ENCODE peak calls at places on chromosomes 3 and 15, in five cellular contexts. One of them, this sample, is unnamed.

GRCh38 chr3:160856450-160856849 is 100.4 kb downstream of the PPM1L start:
- DNase-seq in RWPE1: no peak
- DNase-seq in PC-9: no peak
- DNase-seq in NCI-H1930: no peak
- DNase-seq in stimulated activated naive CD8-positive, alpha-beta T cell treated with anti-CD3 and anti-CD28 coated beads, Interleukin-15, amount 100 ng/mL, for 72 hours: no peak
- DNase-seq in this sample: no peak

GRCh38 chr15:81050806-81051205 is 50.1 kb downstream of the TLNRD1 start:
- DNase-seq in PC-9: no peak
- DNase-seq in RWPE1: no peak
- DNase-seq in stimulated activated naive CD8-positive, alpha-beta T cell treated with anti-CD3 and anti-CD28 coated beads, Interleukin-15, amount 100 ng/mL, for 72 hours: no peak
- DNase-seq in NCI-H1930: no peak
- DNase-seq in this sample: no peak

GRCh38 chr3:175940243-175940642 is 1081.1 kb downstream of the NAALADL2 start:
- DNase-seq in NCI-H1930: no peak
- DNase-seq in PC-9: no peak
- DNase-seq in RWPE1: no peak
- DNase-seq in stimulated activated naive CD8-positive, alpha-beta T cell treated with anti-CD3 and anti-CD28 coated beads, Interleukin-15, amount 100 ng/mL, for 72 hours: no peak
- DNase-seq in this sample: no peak

GRCh38 chr15:78313383-78313782 is 14.0 kb upstream of the SKIC8 start:
- DNase-seq in PC-9: no peak
- DNase-seq in RWPE1: no peak
- DNase-seq in NCI-H1930: no peak
- DNase-seq in stimulated activated naive CD8-positive, alpha-beta T cell treated with anti-CD3 and anti-CD28 coated beads, Interleukin-15, amount 100 ng/mL, for 72 hours: no peak
- DNase-seq in this sample: no peak

GRCh38 chr3:100615684-100616083 is 6.3 kb downstream of the ADGRG7 start:
- DNase-seq in PC-9: no peak
- DNase-seq in stimulated activated naive CD8-positive, alpha-beta T cell treated with anti-CD3 and anti-CD28 coated beads, Interleukin-15, amount 100 ng/mL, for 72 hours: no peak
- DNase-seq in NCI-H1930: no peak
- DNase-seq in RWPE1: no peak
- DNase-seq in this sample: no peak

GRCh38 chr3:84108442-84108971 is 850.3 kb upstream of the CADM2 start:
- DNase-seq in RWPE1: peak
- DNase-seq in stimulated activated naive CD8-positive, alpha-beta T cell treated with anti-CD3 and anti-CD28 coated beads, Interleukin-15, amount 100 ng/mL, for 72 hours: no peak
- DNase-seq in PC-9: peak
- DNase-seq in NCI-H1930: no peak
- DNase-seq in this sample: no peak

GRCh38 chr15:64865998-64866520 is 24.3 kb downstream of the PLEKHO2 start:
- DNase-seq in NCI-H1930: no peak
- DNase-seq in stimulated activated naive CD8-positive, alpha-beta T cell treated with anti-CD3 and anti-CD28 coated beads, Interleukin-15, amount 100 ng/mL, for 72 hours: no peak
- DNase-seq in PC-9: peak
- DNase-seq in RWPE1: no peak
- DNase-seq in this sample: no peak

GRCh38 chr15:32028921-32029320 is 1.4 kb upstream of the CHRNA7 start:
- DNase-seq in NCI-H1930: no peak
- DNase-seq in PC-9: no peak
- DNase-seq in stimulated activated naive CD8-positive, alpha-beta T cell treated with anti-CD3 and anti-CD28 coated beads, Interleukin-15, amount 100 ng/mL, for 72 hours: no peak
- DNase-seq in RWPE1: no peak
- DNase-seq in this sample: no peak

GRCh38 chr3:172658344-172659245 is 52.3 kb downstream of the NCEH1 start:
- DNase-seq in stimulated activated naive CD8-positive, alpha-beta T cell treated with anti-CD3 and anti-CD28 coated beads, Interleukin-15, amount 100 ng/mL, for 72 hours: no peak
- DNase-seq in RWPE1: peak
- DNase-seq in PC-9: peak
- DNase-seq in NCI-H1930: no peak
- DNase-seq in this sample: no peak

GRCh38 chr15:93088200-93088980 is 621 bp downstream of the RGMA start:
- DNase-seq in stimulated activated naive CD8-positive, alpha-beta T cell treated with anti-CD3 and anti-CD28 coated beads, Interleukin-15, amount 100 ng/mL, for 72 hours: peak
- DNase-seq in RWPE1: peak
- DNase-seq in PC-9: no peak
- DNase-seq in NCI-H1930: no peak
- DNase-seq in this sample: no peak

GRCh38 chr3:186596568-186597287 is 16.1 kb upstream of the AHSG start:
- DNase-seq in PC-9: peak
- DNase-seq in NCI-H1930: no peak
- DNase-seq in stimulated activated naive CD8-positive, alpha-beta T cell treated with anti-CD3 and anti-CD28 coated beads, Interleukin-15, amount 100 ng/mL, for 72 hours: no peak
- DNase-seq in RWPE1: no peak
- DNase-seq in this sample: no peak

GRCh38 chr3:143218176-143218575 is 98.6 kb downstream of the CHST2 start:
- DNase-seq in RWPE1: no peak
- DNase-seq in stimulated activated naive CD8-positive, alpha-beta T cell treated with anti-CD3 and anti-CD28 coated beads, Interleukin-15, amount 100 ng/mL, for 72 hours: no peak
- DNase-seq in PC-9: no peak
- DNase-seq in NCI-H1930: no peak
- DNase-seq in this sample: no peak

GRCh38 chr15:73686781-73687256 is 2.6 kb downstream of the CD276 start:
- DNase-seq in stimulated activated naive CD8-positive, alpha-beta T cell treated with anti-CD3 and anti-CD28 coated beads, Interleukin-15, amount 100 ng/mL, for 72 hours: no peak
- DNase-seq in PC-9: no peak
- DNase-seq in RWPE1: peak
- DNase-seq in NCI-H1930: no peak
- DNase-seq in this sample: no peak

GRCh38 chr3:185172086-185173049 is 19.5 kb upstream of the C3orf70 start:
- DNase-seq in PC-9: no peak
- DNase-seq in RWPE1: no peak
- DNase-seq in NCI-H1930: no peak
- DNase-seq in stimulated activated naive CD8-positive, alpha-beta T cell treated with anti-CD3 and anti-CD28 coated beads, Interleukin-15, amount 100 ng/mL, for 72 hours: no peak
- DNase-seq in this sample: no peak

GRCh38 chr3:51429138-51429537 is 38.1 kb downstream of the RBM15B start:
- DNase-seq in PC-9: no peak
- DNase-seq in stimulated activated naive CD8-positive, alpha-beta T cell treated with anti-CD3 and anti-CD28 coated beads, Interleukin-15, amount 100 ng/mL, for 72 hours: no peak
- DNase-seq in RWPE1: no peak
- DNase-seq in NCI-H1930: no peak
- DNase-seq in this sample: no peak

GRCh38 chr3:15405448-15406050 is 21.8 kb downstream of the METTL6 start:
- DNase-seq in RWPE1: peak
- DNase-seq in PC-9: no peak
- DNase-seq in NCI-H1930: no peak
- DNase-seq in stimulated activated naive CD8-positive, alpha-beta T cell treated with anti-CD3 and anti-CD28 coated beads, Interleukin-15, amount 100 ng/mL, for 72 hours: no peak
- DNase-seq in this sample: no peak

GRCh38 chr3:120730576-120731542 is 11.5 kb downstream of the RABL3 start:
- DNase-seq in stimulated activated naive CD8-positive, alpha-beta T cell treated with anti-CD3 and anti-CD28 coated beads, Interleukin-15, amount 100 ng/mL, for 72 hours: no peak
- DNase-seq in RWPE1: no peak
- DNase-seq in PC-9: no peak
- DNase-seq in NCI-H1930: no peak
- DNase-seq in this sample: no peak

GRCh38 chr3:11434017-11434526 is 161.9 kb downstream of the ATG7 start:
- DNase-seq in PC-9: no peak
- DNase-seq in stimulated activated naive CD8-positive, alpha-beta T cell treated with anti-CD3 and anti-CD28 coated beads, Interleukin-15, amount 100 ng/mL, for 72 hours: no peak
- DNase-seq in NCI-H1930: no peak
- DNase-seq in RWPE1: no peak
- DNase-seq in this sample: no peak

GRCh38 chr15:69120732-69121131 is 39.7 kb upstream of the GLCE start:
- DNase-seq in NCI-H1930: no peak
- DNase-seq in stimulated activated naive CD8-positive, alpha-beta T cell treated with anti-CD3 and anti-CD28 coated beads, Interleukin-15, amount 100 ng/mL, for 72 hours: no peak
- DNase-seq in RWPE1: no peak
- DNase-seq in PC-9: no peak
- DNase-seq in this sample: no peak

GRCh38 chr15:95699578-95699977 is 630.9 kb upstream of the NR2F2 start:
- DNase-seq in RWPE1: no peak
- DNase-seq in NCI-H1930: no peak
- DNase-seq in PC-9: no peak
- DNase-seq in stimulated activated naive CD8-positive, alpha-beta T cell treated with anti-CD3 and anti-CD28 coated beads, Interleukin-15, amount 100 ng/mL, for 72 hours: no peak
- DNase-seq in this sample: no peak

GRCh38 chr3:183912895-183913579 is 28.4 kb upstream of the PARL start:
- DNase-seq in RWPE1: no peak
- DNase-seq in NCI-H1930: no peak
- DNase-seq in stimulated activated naive CD8-positive, alpha-beta T cell treated with anti-CD3 and anti-CD28 coated beads, Interleukin-15, amount 100 ng/mL, for 72 hours: no peak
- DNase-seq in PC-9: peak
- DNase-seq in this sample: no peak

GRCh38 chr3:85781806-85782205 is 823.0 kb downstream of the CADM2 start:
- DNase-seq in RWPE1: no peak
- DNase-seq in PC-9: no peak
- DNase-seq in stimulated activated naive CD8-positive, alpha-beta T cell treated with anti-CD3 and anti-CD28 coated beads, Interleukin-15, amount 100 ng/mL, for 72 hours: no peak
- DNase-seq in NCI-H1930: no peak
- DNase-seq in this sample: no peak

GRCh38 chr15:90869601-90870353 is 1.4 kb downstream of the FURIN start:
- DNase-seq in NCI-H1930: no peak
- DNase-seq in RWPE1: peak
- DNase-seq in stimulated activated naive CD8-positive, alpha-beta T cell treated with anti-CD3 and anti-CD28 coated beads, Interleukin-15, amount 100 ng/mL, for 72 hours: no peak
- DNase-seq in PC-9: peak
- DNase-seq in this sample: peak

GRCh38 chr3:49248828-49249227 is 28.2 kb downstream of the C3orf62 start:
- DNase-seq in stimulated activated naive CD8-positive, alpha-beta T cell treated with anti-CD3 and anti-CD28 coated beads, Interleukin-15, amount 100 ng/mL, for 72 hours: no peak
- DNase-seq in NCI-H1930: no peak
- DNase-seq in RWPE1: no peak
- DNase-seq in PC-9: peak
- DNase-seq in this sample: no peak

GRCh38 chr15:74584779-74585178 is 30.9 kb upstream of the CLK3 start:
- DNase-seq in stimulated activated naive CD8-positive, alpha-beta T cell treated with anti-CD3 and anti-CD28 coated beads, Interleukin-15, amount 100 ng/mL, for 72 hours: no peak
- DNase-seq in NCI-H1930: no peak
- DNase-seq in RWPE1: no peak
- DNase-seq in PC-9: no peak
- DNase-seq in this sample: no peak

GRCh38 chr3:118628704-118629341 is 405.8 kb downstream of the IGSF11 start:
- DNase-seq in stimulated activated naive CD8-positive, alpha-beta T cell treated with anti-CD3 and anti-CD28 coated beads, Interleukin-15, amount 100 ng/mL, for 72 hours: peak
- DNase-seq in PC-9: peak
- DNase-seq in NCI-H1930: peak
- DNase-seq in RWPE1: peak
- DNase-seq in this sample: no peak

GRCh38 chr15:64046347-64047153 is at the start of gene DAPK2:
- DNase-seq in stimulated activated naive CD8-positive, alpha-beta T cell treated with anti-CD3 and anti-CD28 coated beads, Interleukin-15, amount 100 ng/mL, for 72 hours: peak
- DNase-seq in RWPE1: peak
- DNase-seq in NCI-H1930: peak
- DNase-seq in PC-9: peak
- DNase-seq in this sample: peak

GRCh38 chr3:191792580-191792979 is 331.6 kb downstream of the PYDC2 start:
- DNase-seq in stimulated activated naive CD8-positive, alpha-beta T cell treated with anti-CD3 and anti-CD28 coated beads, Interleukin-15, amount 100 ng/mL, for 72 hours: no peak
- DNase-seq in PC-9: no peak
- DNase-seq in NCI-H1930: no peak
- DNase-seq in RWPE1: no peak
- DNase-seq in this sample: no peak

GRCh38 chr15:101488300-101489164 is 975 bp downstream of the PCSK6 start:
- DNase-seq in PC-9: no peak
- DNase-seq in NCI-H1930: no peak
- DNase-seq in stimulated activated naive CD8-positive, alpha-beta T cell treated with anti-CD3 and anti-CD28 coated beads, Interleukin-15, amount 100 ng/mL, for 72 hours: no peak
- DNase-seq in RWPE1: no peak
- DNase-seq in this sample: no peak

GRCh38 chr3:77186728-77187127 is 146.8 kb downstream of the ROBO2 start:
- DNase-seq in NCI-H1930: no peak
- DNase-seq in PC-9: no peak
- DNase-seq in stimulated activated naive CD8-positive, alpha-beta T cell treated with anti-CD3 and anti-CD28 coated beads, Interleukin-15, amount 100 ng/mL, for 72 hours: no peak
- DNase-seq in RWPE1: peak
- DNase-seq in this sample: no peak

GRCh38 chr15:41544650-41545015 is 576 bp upstream of the RPAP1 start:
- DNase-seq in stimulated activated naive CD8-positive, alpha-beta T cell treated with anti-CD3 and anti-CD28 coated beads, Interleukin-15, amount 100 ng/mL, for 72 hours: no peak
- DNase-seq in RWPE1: no peak
- DNase-seq in PC-9: no peak
- DNase-seq in NCI-H1930: no peak
- DNase-seq in this sample: no peak

This sample was measured in T-helper 2 cell treated with Interferon-gamma antibody and Interleukin-4, amounts not matched to agents 5 μg/mL and 100 μg/mL, for 36 hours.